ENCODE peak calls at places on chromosomes 7 and 10, in six cellular contexts. W is KG1, D is K562, T is fibroblast of lung, Z is NCI-H1105 treated with DMSO at 0.1 percent for 48 hours, H is anterior cingulate cortex. O is an unnamed sample.
A peak's percentile ranks its signal among the peaks of the same experiment; 100 is the strongest.

GRCh38 chr10:34826221-34826620 is 11.1 kb upstream of the PARD3 start:
- DNase-seq in Z (no peak), W (no peak), T (no peak), H (no peak), D (no peak), O (no peak)

GRCh38 chr10:110901954-110902819 is 16.8 kb downstream of the BBIP1 start:
- DNase-seq in H (no peak), D (peak; percentile 16), T (peak; percentile 86), Z (no peak), W (no peak), O (peak; percentile 52)

GRCh38 chr10:91909178-91909677 is at the start of gene FGFBP3:
- DNase-seq in W (no peak), H (peak; percentile 5), D (peak; percentile 42), T (peak; percentile 63), Z (peak; percentile 69), O (peak; percentile 38)

GRCh38 chr10:103141950-103142349 is 51.1 kb downstream of the NT5C2 start:
- DNase-seq in T (no peak), W (no peak), Z (no peak), D (no peak), H (no peak), O (no peak)

GRCh38 chr7:2707481-2707880 is 19.5 kb downstream of the AMZ1 start:
- DNase-seq in T (no peak), D (no peak), H (no peak), W (no peak), Z (no peak), O (no peak)

GRCh38 chr7:51647931-51648351 is 331.3 kb upstream of the COBL start:
- DNase-seq in H (peak; percentile 79), Z (peak; percentile 32), T (peak; percentile 81), W (no peak), D (no peak), O (no peak)

GRCh38 chr10:14787938-14788337 is 13.2 kb upstream of the FAM107B start:
- DNase-seq in T (peak; percentile 3), D (no peak), H (no peak), W (no peak), Z (no peak), O (no peak)

GRCh38 chr7:118349604-118350003 is 125.1 kb downstream of the ANKRD7 start:
- DNase-seq in D (no peak), W (no peak), Z (no peak), T (no peak), H (no peak), O (no peak)

GRCh38 chr7:2645274-2645868 is 13.6 kb downstream of the TTYH3 start:
- DNase-seq in W (peak; percentile 83), H (no peak), D (no peak), Z (no peak), T (no peak), O (no peak)

GRCh38 chr7:132049462-132050304 is 493.3 kb upstream of the PODXL start:
- DNase-seq in W (no peak), H (no peak), D (peak; percentile 62), T (no peak), Z (no peak), O (peak; percentile 29)

GRCh38 chr7:54560726-54561125 is 18.6 kb downstream of the VSTM2A start:
- DNase-seq in Z (no peak), D (no peak), T (no peak), H (no peak), W (no peak), O (no peak)

GRCh38 chr10:73856261-73856660 is 18.1 kb downstream of the CAMK2G start:
- DNase-seq in T (no peak), W (no peak), Z (no peak), H (no peak), D (no peak), O (no peak)

GRCh38 chr10:27819781-27820531 is 74.3 kb upstream of the MKX start:
- DNase-seq in D (no peak), W (no peak), Z (no peak), T (peak; percentile 89), H (no peak), O (peak; percentile 39)

GRCh38 chr10:97072851-97073665 is 112.7 kb downstream of the SLIT1 start:
- DNase-seq in Z (peak; percentile 50), D (peak; percentile 75), W (peak; percentile 51), T (peak; percentile 47), H (peak; percentile 91), O (peak; percentile 73)

GRCh38 chr10:12130237-12130872 is 878 bp downstream of the SEC61A2 start:
- DNase-seq in H (peak; percentile 16), Z (peak; percentile 34), D (peak; percentile 20), W (peak; percentile 56), T (peak; percentile 75), O (peak; percentile 70)

GRCh38 chr7:25600521-25600920 is 372.2 kb upstream of the NPVF start:
- DNase-seq in H (no peak), W (no peak), D (no peak), T (no peak), Z (no peak), O (no peak)

GRCh38 chr10:48607356-48608278 is 2.7 kb upstream of the ARHGAP22 start:
- DNase-seq in W (no peak), D (no peak), H (no peak), T (no peak), Z (peak; percentile 10), O (peak; percentile 42)

GRCh38 chr10:30359373-30360206 is 10.5 kb upstream of the MTPAP start:
- DNase-seq in H (peak; percentile 23), T (peak; percentile 31), Z (peak; percentile 5), D (peak; percentile 65), W (peak; percentile 49), O (peak; percentile 77)

GRCh38 chr10:60148266-60148840 is 241.3 kb downstream of the ANK3 start:
- DNase-seq in H (no peak), Z (no peak), D (no peak), W (no peak), T (peak; percentile 86), O (peak; percentile 91)

GRCh38 chr7:50613473-50613872 is 48.3 kb upstream of the DDC start:
- DNase-seq in H (no peak), Z (no peak), T (no peak), W (no peak), D (no peak), O (no peak)

GRCh38 chr7:44077681-44078091 is 4.6 kb downstream of the POLM start:
- DNase-seq in H (no peak), Z (no peak), T (no peak), W (no peak), D (no peak), O (peak; percentile 29)

GRCh38 chr10:68135922-68136718 is 26.8 kb downstream of the MYPN start:
- DNase-seq in T (peak; percentile 94), Z (no peak), H (no peak), W (no peak), D (no peak), O (peak; percentile 88)

GRCh38 chr7:80453699-80454340 is 58.0 kb downstream of the GNAT3 start:
- DNase-seq in T (no peak), Z (peak; percentile 19), W (peak; percentile 6), H (no peak), D (no peak), O (peak; percentile 19)

GRCh38 chr7:10939237-10939910 is 34.3 kb upstream of the PHF14 start:
- DNase-seq in D (no peak), H (no peak), W (no peak), T (no peak), Z (no peak), O (no peak)

GRCh38 chr7:80302078-80302477 is 167.4 kb downstream of the GNAI1 start:
- DNase-seq in Z (no peak), W (no peak), T (no peak), D (no peak), H (no peak), O (no peak)

GRCh38 chr7:66859794-66860645 is 61.0 kb upstream of the TMEM248 start:
- DNase-seq in T (peak; percentile 12), W (no peak), D (no peak), Z (no peak), H (no peak), O (peak; percentile 30)

GRCh38 chr7:25860206-25860881 is 291.7 kb upstream of the NFE2L3 start:
- DNase-seq in T (no peak), D (no peak), Z (no peak), W (no peak), H (no peak), O (no peak)

GRCh38 chr10:19592276-19592675 is 224.0 kb upstream of the PLXDC2 start:
- DNase-seq in Z (no peak), H (no peak), T (peak; percentile 56), D (no peak), W (no peak), O (peak; percentile 91)

O was measured in kidney tubule cell.